ENCODE peak calls at places on chromosomes 6 and 20, in seven cellular contexts. V is HCT116, J is stomach, F is endodermal cell, M is fibroblast of pulmonary artery, O is coronary artery, E is AG09309. H is an unnamed sample.

GRCh38 chr6:137892271-137892708 is 25.2 kb downstream of the TNFAIP3 start:
- DNase-seq in E (peak), J (no peak), F (no peak), O (no peak), V (no peak), M (no peak), H (peak)

GRCh38 chr20:43993552-43993951 is 78.9 kb downstream of the TOX2 start:
- DNase-seq in J (no peak), E (no peak), F (no peak), V (no peak), M (peak), O (no peak), H (no peak)

GRCh38 chr20:22686097-22686496 is 101.7 kb upstream of the FOXA2 start:
- DNase-seq in E (peak), O (no peak), F (peak), J (peak), V (peak), M (peak), H (peak)

GRCh38 chr20:43459022-43459942 is 1.6 kb downstream of the SRSF6 start:
- DNase-seq in O (peak), M (peak), J (no peak), V (no peak), F (no peak), E (no peak), H (no peak)

GRCh38 chr6:3208096-3208774 is 19.2 kb downstream of the TUBB2B start:
- DNase-seq in E (peak), F (peak), J (no peak), M (peak), V (no peak), O (peak), H (peak)

GRCh38 chr6:117195728-117196127 is 69.6 kb upstream of the VGLL2 start:
- DNase-seq in J (no peak), O (no peak), E (no peak), V (no peak), M (no peak), F (no peak), H (no peak)

GRCh38 chr6:167717455-167717854 is 109.3 kb upstream of the AFDN start:
- DNase-seq in J (no peak), F (peak), M (no peak), O (no peak), V (no peak), E (no peak), H (no peak)

GRCh38 chr6:156647440-156647839 is 129.7 kb upstream of the ARID1B start:
- DNase-seq in O (no peak), M (no peak), E (no peak), J (no peak), V (no peak), F (no peak), H (no peak)

GRCh38 chr6:52876056-52876787 is 33.3 kb downstream of the GSTA3 start:
- DNase-seq in V (no peak), J (no peak), O (no peak), E (no peak), F (no peak), M (peak), H (no peak)

GRCh38 chr6:46352541-46353267 is 138.5 kb downstream of the RCAN2 start:
- DNase-seq in J (no peak), O (no peak), F (no peak), E (no peak), M (no peak), V (no peak), H (no peak)

GRCh38 chr20:53099851-53100250 is 127.7 kb downstream of the TSHZ2 start:
- DNase-seq in J (no peak), O (no peak), M (no peak), E (no peak), F (no peak), V (no peak), H (peak)

GRCh38 chr6:132011582-132011981 is 60.4 kb upstream of the CCN2 start:
- DNase-seq in O (no peak), M (peak), F (no peak), V (no peak), E (no peak), J (no peak), H (peak)

GRCh38 chr6:36478051-36478526 is 35.3 kb downstream of the KCTD20 start:
- DNase-seq in V (no peak), M (no peak), J (no peak), O (no peak), E (no peak), F (no peak), H (no peak)

GRCh38 chr20:32429745-32430360 is 71.7 kb downstream of the ASXL1 start:
- DNase-seq in F (no peak), M (no peak), J (no peak), V (no peak), O (no peak), E (no peak), H (no peak)

GRCh38 chr20:36483919-36484808 is 57.2 kb upstream of the MYL9 start:
- DNase-seq in M (no peak), J (peak), O (no peak), E (no peak), V (no peak), F (no peak), H (no peak)

GRCh38 chr6:43286995-43287716 is 10.9 kb upstream of the SLC22A7 start:
- DNase-seq in F (peak), V (no peak), M (no peak), J (no peak), E (no peak), O (no peak), H (no peak)

GRCh38 chr6:47111685-47112084 is 69.6 kb upstream of the ADGRF1 start:
- DNase-seq in O (no peak), E (no peak), M (no peak), F (peak), J (no peak), V (no peak), H (peak)

GRCh38 chr6:151374024-151374423 is 17.3 kb downstream of the ZBTB2 start:
- DNase-seq in E (no peak), V (no peak), M (peak), J (no peak), O (no peak), F (peak), H (no peak)

GRCh38 chr6:55941713-55942112 is 66.3 kb upstream of the BMP5 start:
- DNase-seq in J (no peak), O (no peak), M (peak), F (no peak), E (no peak), V (no peak), H (no peak)

GRCh38 chr6:14026831-14027539 is 90.6 kb upstream of the CD83 start:
- DNase-seq in F (no peak), O (no peak), V (no peak), E (no peak), J (no peak), M (no peak), H (peak)

DNA sequence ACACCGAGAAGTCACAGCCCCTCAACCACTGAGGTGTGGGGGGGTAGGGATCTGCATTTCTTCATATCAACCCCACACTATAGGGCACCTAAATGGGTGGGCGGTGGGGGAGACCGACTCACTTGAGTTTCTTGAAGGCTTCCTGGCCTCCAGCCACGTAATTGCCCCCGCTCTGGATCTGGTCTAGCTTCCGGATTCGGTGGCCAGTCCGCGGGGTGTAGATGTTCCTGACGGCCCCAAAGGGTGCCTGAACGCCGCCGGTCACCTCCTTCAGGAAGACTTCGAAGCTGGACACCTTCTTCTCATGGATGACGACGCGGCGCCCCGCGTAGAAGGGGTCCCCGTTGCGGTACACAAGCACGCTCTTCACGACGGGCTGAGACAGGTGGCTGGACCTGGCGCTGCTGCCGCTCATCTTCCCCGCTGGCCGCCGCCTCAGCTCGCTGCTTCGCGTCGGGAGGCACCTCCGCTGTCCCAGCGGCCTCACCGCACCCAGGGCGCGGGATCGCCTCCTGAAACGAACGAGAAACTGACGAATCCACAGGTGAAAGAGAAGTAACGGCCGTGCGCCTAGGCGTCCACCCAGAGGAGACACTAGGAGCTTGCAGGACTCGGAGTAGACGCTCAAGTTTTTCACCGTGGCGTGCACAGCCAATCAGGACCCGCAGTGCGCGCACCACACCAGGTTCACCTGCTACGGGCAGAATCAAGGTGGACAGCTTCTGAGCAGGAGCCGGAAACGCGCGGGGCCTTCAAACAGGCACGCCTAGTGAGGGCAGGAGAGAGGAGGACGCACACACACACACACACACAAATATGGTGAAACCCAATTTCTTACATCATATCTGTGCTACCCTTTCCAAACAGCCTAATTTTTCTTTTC is at the start of gene DCDC2:
- DNase-seq in V (no peak), J (peak), M (peak), E (no peak), F (peak), O (no peak), H (no peak)
- TF ChIP-seq CTCF in V (no peak), J (no peak), M (no peak), E (no peak), F (no peak), O (no peak), H (no peak)

GRCh38 chr6:142280265-142280664 is 21.5 kb upstream of the ADGRG6 start:
- DNase-seq in M (no peak), J (no peak), O (no peak), E (no peak), V (no peak), F (no peak), H (no peak)

GRCh38 chr6:142276256-142276655 is 25.6 kb upstream of the ADGRG6 start:
- DNase-seq in E (no peak), J (no peak), F (no peak), V (no peak), M (no peak), O (no peak), H (no peak)

GRCh38 chr6:142275146-142276006 is 26.4 kb upstream of the ADGRG6 start:
- DNase-seq in J (no peak), O (no peak), M (peak), F (no peak), V (no peak), E (no peak), H (no peak)

GRCh38 chr6:142280927-142281326 is 20.9 kb upstream of the ADGRG6 start:
- DNase-seq in V (no peak), F (no peak), M (no peak), J (no peak), O (no peak), E (no peak), H (no peak)

GRCh38 chr6:142279350-142280180 is 22.2 kb upstream of the ADGRG6 start:
- DNase-seq in E (no peak), J (no peak), O (no peak), F (no peak), M (peak), V (no peak), H (peak)
- H3K4me3 ChIP-seq in E (no peak), J (no peak), O (no peak), F (no peak), M (no peak), V (no peak), H (no peak)

GRCh38 chr6:54266400-54266923 is 41.8 kb upstream of the TINAG start:
- DNase-seq in J (no peak), F (peak), E (no peak), V (no peak), M (no peak), O (no peak), H (no peak)
- TF ChIP-seq CTCF in J (no peak), F (peak), E (no peak), V (peak), M (no peak), O (no peak), H (no peak)

DNA sequence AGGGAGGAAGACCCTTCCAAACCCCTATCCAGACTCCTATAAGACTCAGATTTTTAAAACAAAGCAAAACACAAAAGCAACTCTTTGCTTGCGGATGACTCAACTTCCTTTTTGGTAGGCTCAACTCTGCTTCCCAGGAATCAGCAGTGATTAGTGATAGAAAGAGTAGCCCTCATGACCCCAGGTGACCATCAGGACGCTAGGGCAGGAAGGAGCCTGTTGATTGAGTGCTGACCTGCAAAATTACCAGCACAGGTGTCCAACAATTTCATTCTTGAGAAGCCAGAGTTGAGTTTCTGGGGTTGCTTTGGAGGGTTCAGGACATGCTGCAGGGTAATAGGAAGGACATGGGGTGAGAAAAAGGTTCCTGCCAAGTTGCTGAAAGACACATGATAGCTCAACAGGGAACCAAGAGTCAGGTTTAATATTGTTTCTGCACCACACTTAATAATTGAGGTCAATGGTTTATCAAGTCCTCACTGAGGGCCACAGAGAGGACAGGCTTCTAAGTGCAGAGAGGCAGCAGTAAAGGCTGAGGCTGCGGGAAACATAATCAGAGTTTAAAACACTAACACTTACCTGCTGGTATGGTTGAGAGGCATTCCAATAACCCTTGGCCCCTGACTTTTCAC is 67.4 kb upstream of the BMP2 start:
- DNase-seq in E (no peak), M (no peak), J (no peak), V (no peak), O (no peak), F (no peak), H (no peak)
- H3K4me3 ChIP-seq in E (no peak), M (no peak), J (no peak), V (no peak), O (no peak), F (no peak), H (no peak)